ENCODE peak calls at places on chromosomes 13 and 19, in eight cellular contexts. Y is central memory CD4-positive, alpha-beta T cell; M is fibroblast of pulmonary artery; J is CD4-positive, CD25-positive, alpha-beta regulatory T cell; C is activated CD8-positive, alpha-beta T cell treated with anti-CD3 and anti-CD28 coated beads for 36 hours; L is A172; Z is T-helper 2 cell treated with Interferon-gamma antibody and Interleukin-4, amounts not matched to agents 5 μg/mL and 100 μg/mL, for 36 hours; W is activated CD4-positive, alpha-beta T cell treated with anti-CD3 and anti-CD28 coated beads for 1 hour. R is an unnamed sample.

GRCh38 chr19:4304509-4305252 is at the start of gene FSD1:
- DNase-seq in Y (peak; percentile 35), M (peak; percentile 61), J (peak; percentile 71), C (peak; percentile 88), L (peak; percentile 59), Z (peak; percentile 82), W (peak; percentile 54), R (peak; percentile 47)

GRCh38 chr19:47881757-47882156 is 4.4 kb downstream of the SULT2A1 start:
- DNase-seq in Y (no peak), M (no peak), J (no peak), C (no peak), L (no peak), Z (no peak), W (no peak), R (no peak)

GRCh38 chr13:24392972-24393371 is 83.6 kb downstream of the C1QTNF9 start:
- DNase-seq in Y (no peak), M (no peak), J (no peak), C (no peak), L (no peak), Z (no peak), W (no peak), R (no peak)

GRCh38 chr19:1243768-1244692 is 2.5 kb downstream of the ATP5F1D start:
- DNase-seq in Y (peak; percentile 82), M (peak; percentile 86), J (peak; percentile 87), C (peak; percentile 90), L (peak; percentile 79), Z (peak; percentile 76), W (peak; percentile 81), R (peak; percentile 85)

GRCh38 chr13:52085416-52085815 is 43.5 kb downstream of the NEK5 start:
- DNase-seq in Y (no peak), M (peak; percentile 70), J (no peak), C (no peak), L (peak; percentile 4), Z (no peak), W (no peak), R (peak; percentile 51)

GRCh38 chr19:8209965-8210659 is 942 bp downstream of the CERS4 start:
- DNase-seq in Y (no peak), M (no peak), J (no peak), C (no peak), L (no peak), Z (no peak), W (no peak), R (no peak)

GRCh38 chr13:110879482-110879881 is 35.4 kb downstream of the ANKRD10 start:
- DNase-seq in Y (no peak), M (no peak), J (no peak), C (no peak), L (no peak), Z (no peak), W (no peak), R (no peak)

GRCh38 chr19:46842791-46843190 is 7.9 kb downstream of the AP2S1 start:
- DNase-seq in Y (no peak), M (no peak), J (no peak), C (no peak), L (no peak), Z (no peak), W (no peak), R (no peak)

GRCh38 chr13:94656766-94657165 is 55.1 kb downstream of the GPR180 start:
- DNase-seq in Y (no peak), M (peak; percentile 78), J (peak; percentile 36), C (peak; percentile 44), L (peak; percentile 89), Z (peak; percentile 28), W (no peak), R (peak; percentile 73)

GRCh38 chr13:96696501-96696900 is 297.8 kb downstream of the OXGR1 start:
- DNase-seq in Y (no peak), M (no peak), J (no peak), C (no peak), L (no peak), Z (no peak), W (no peak), R (no peak)

GRCh38 chr19:19956431-19957075 is 55.8 kb downstream of the ZNF93 start:
- DNase-seq in Y (no peak), M (no peak), J (no peak), C (peak; percentile 33), L (no peak), Z (no peak), W (no peak), R (no peak)

GRCh38 chr19:32642771-32643170 is 32.2 kb downstream of the ANKRD27 start:
- DNase-seq in Y (peak; percentile 73), M (no peak), J (peak; percentile 91), C (peak; percentile 92), L (no peak), Z (peak; percentile 38), W (peak; percentile 41), R (no peak)

GRCh38 chr13:80361883-80362327 is 21.0 kb upstream of the SPRY2 start:
- DNase-seq in Y (no peak), M (no peak), J (no peak), C (no peak), L (no peak), Z (no peak), W (no peak), R (no peak)

GRCh38 chr13:44463759-44464158 is 90.1 kb downstream of the SERP2 start:
- DNase-seq in Y (no peak), M (no peak), J (no peak), C (no peak), L (no peak), Z (no peak), W (no peak), R (no peak)

GRCh38 chr19:15332311-15332996 is at the start of gene BRD4:
- DNase-seq in Y (peak; percentile 77), M (peak; percentile 50), J (peak; percentile 74), C (peak; percentile 78), L (peak; percentile 14), Z (peak; percentile 84), W (peak; percentile 66), R (peak; percentile 53)

GRCh38 chr19:32168111-32168510 is 177.3 kb upstream of the ZNF507 start:
- DNase-seq in Y (no peak), M (no peak), J (no peak), C (no peak), L (no peak), Z (no peak), W (no peak), R (no peak)

GRCh38 chr13:99123101-99124045 is 77.3 kb upstream of the UBAC2 start:
- DNase-seq in Y (no peak), M (peak; percentile 15), J (no peak), C (no peak), L (peak; percentile 66), Z (no peak), W (no peak), R (no peak)

GRCh38 chr13:65966991-65967451 is 1263.1 kb downstream of the PCDH9 start:
- DNase-seq in Y (no peak), M (peak; percentile 82), J (no peak), C (no peak), L (peak; percentile 75), Z (no peak), W (no peak), R (peak; percentile 65)